ENCODE peak calls at places on chromosome 10, in seven cellular contexts. L is Caco-2; A is Daoy; G is retinal pigment epithelial cell; S is EL; E is activated CD8-positive, alpha-beta T cell treated with anti-CD3 and anti-CD28 coated beads for 36 hours; Y is T-helper 17 cell. T is an unnamed sample.

GRCh38 chr10:132927824-132928223 is 14.5 kb downstream of the CFAP46 start:
- DNase-seq in Y (no peak), A (no peak), S (no peak), L (no peak), G (no peak), E (no peak), T (no peak)

GRCh38 chr10:117955171-117955570 is 91.6 kb downstream of the RAB11FIP2 start:
- DNase-seq in E (no peak), G (no peak), A (no peak), S (no peak), Y (no peak), L (no peak), T (peak; percentile 47)

GRCh38 chr10:34786464-34786863 is 28.6 kb downstream of the PARD3 start:
- DNase-seq in A (no peak), G (peak; percentile 66), E (no peak), S (peak; percentile 34), Y (no peak), L (no peak), T (peak; percentile 31)

GRCh38 chr10:103539751-103540150 is 46.2 kb downstream of the NEURL1 start:
- DNase-seq in L (no peak), S (no peak), G (no peak), E (no peak), A (no peak), Y (no peak), T (no peak)

GRCh38 chr10:48523820-48524758 is 80.8 kb downstream of the ARHGAP22 start:
- DNase-seq in S (peak; percentile 50), G (no peak), L (peak; percentile 77), Y (no peak), E (peak; percentile 30), A (no peak), T (no peak)

GRCh38 chr10:97203220-97203619 is 17.5 kb upstream of the SLIT1 start:
- DNase-seq in S (no peak), L (no peak), A (no peak), G (no peak), Y (no peak), E (no peak), T (no peak)

GRCh38 chr10:69968830-69969229 is 83.8 kb upstream of the MACROH2A2 start:
- DNase-seq in Y (no peak), L (peak; percentile 65), A (peak; percentile 17), G (no peak), E (no peak), S (no peak), T (no peak)

GRCh38 chr10:107277591-107277990 is 113.1 kb upstream of the SORCS1 start:
- DNase-seq in G (no peak), S (no peak), Y (no peak), L (no peak), E (no peak), A (no peak), T (no peak)

GRCh38 chr10:72250666-72251065 is 23.1 kb upstream of the DDIT4 start:
- DNase-seq in L (no peak), A (no peak), G (peak; percentile 91), S (peak; percentile 48), E (no peak), Y (no peak), T (peak; percentile 73)

GRCh38 chr10:125419146-125419545 is 258.8 kb upstream of the CTBP2 start:
- DNase-seq in L (no peak), S (no peak), A (no peak), E (no peak), G (no peak), Y (no peak), T (no peak)